ENCODE peak calls at places on chromosomes 6 and 20, in seven cellular contexts. E is ovary, N is fibroblast of mammary gland, C is Calu3, I is AG04450, F is neural crest cell, G is MM.1S. J is an unnamed sample.

GRCh38 chr6:19988555-19988954 is 151.4 kb downstream of the ID4 start:
- DNase-seq in E (no peak), N (peak; percentile 15), C (peak; percentile 17), I (no peak), F (no peak), G (peak; percentile 28), J (no peak)

GRCh38 chr6:148866657-148867268 is 119.9 kb downstream of the UST start:
- DNase-seq in E (no peak), N (no peak), C (no peak), I (no peak), F (no peak), G (no peak), J (peak; percentile 73)

GRCh38 chr20:3896302-3896701 is 7.1 kb downstream of the PANK2 start:
- DNase-seq in E (no peak), N (peak; percentile 75), C (no peak), I (no peak), F (no peak), G (no peak), J (no peak)

GRCh38 chr6:41239467-41240159 is 11.5 kb downstream of the TREML4 start:
- DNase-seq in E (no peak), N (no peak), C (no peak), I (no peak), F (no peak), G (no peak), J (no peak)

GRCh38 chr20:24672886-24673677 is 203.7 kb downstream of the SYNDIG1 start:
- DNase-seq in E (no peak), N (peak; percentile 96), C (no peak), I (peak; percentile 90), F (no peak), G (no peak), J (no peak)

GRCh38 chr6:159679091-159680077 is 13.7 kb downstream of the SOD2 start:
- DNase-seq in E (no peak), N (peak; percentile 52), C (no peak), I (peak; percentile 55), F (no peak), G (no peak), J (no peak)

GRCh38 chr6:47153066-47153755 is 111.1 kb upstream of the ADGRF1 start:
- DNase-seq in E (no peak), N (peak; percentile 51), C (peak; percentile 31), I (no peak), F (no peak), G (no peak), J (no peak)

GRCh38 chr20:16048881-16049280 is 524.4 kb downstream of the KIF16B start:
- DNase-seq in E (no peak), N (no peak), C (no peak), I (no peak), F (no peak), G (no peak), J (no peak)

GRCh38 chr6:169843110-169843509 is 91.7 kb downstream of the ERMARD start:
- DNase-seq in E (no peak), N (no peak), C (no peak), I (no peak), F (no peak), G (no peak), J (no peak)

GRCh38 chr20:50062006-50062838 is 50.7 kb downstream of the UBE2V1 start:
- DNase-seq in E (no peak), N (no peak), C (no peak), I (no peak), F (no peak), G (no peak), J (no peak)

GRCh38 chr6:133697666-133698065 is 191.2 kb upstream of the TCF21 start:
- DNase-seq in E (no peak), N (peak; percentile 66), C (no peak), I (no peak), F (no peak), G (no peak), J (no peak)

GRCh38 chr20:41029150-41029872 is 689 bp downstream of the TOP1 start:
- DNase-seq in E (peak; percentile 37), N (no peak), C (peak; percentile 57), I (no peak), F (peak; percentile 15), G (no peak), J (peak; percentile 62)

GRCh38 chr6:74259931-74260330 is 563.9 kb downstream of the CD109 start:
- DNase-seq in E (no peak), N (no peak), C (no peak), I (no peak), F (no peak), G (no peak), J (no peak)

GRCh38 chr20:24535956-24536730 is 66.7 kb downstream of the SYNDIG1 start:
- DNase-seq in E (no peak), N (peak; percentile 70), C (no peak), I (no peak), F (no peak), G (no peak), J (no peak)

GRCh38 chr6:104625536-104625935 is 234.2 kb downstream of the HACE1 start:
- DNase-seq in E (no peak), N (peak; percentile 25), C (peak; percentile 56), I (no peak), F (no peak), G (no peak), J (no peak)

GRCh38 chr6:155187994-155188706 is 75.7 kb upstream of the CLDN20 start:
- DNase-seq in E (no peak), N (peak; percentile 55), C (no peak), I (no peak), F (no peak), G (no peak), J (no peak)

GRCh38 chr6:140462495-140463311 is 1088.3 kb upstream of the CITED2 start:
- DNase-seq in E (no peak), N (peak; percentile 88), C (peak; percentile 10), I (no peak), F (no peak), G (no peak), J (no peak)

GRCh38 chr20:41509801-41510200 is 108.4 kb downstream of the CHD6 start:
- DNase-seq in E (peak; percentile 18), N (peak; percentile 55), C (no peak), I (no peak), F (no peak), G (no peak), J (no peak)

GRCh38 chr6:90241229-90241873 is 55.3 kb downstream of the BACH2 start:
- DNase-seq in E (no peak), N (no peak), C (no peak), I (no peak), F (no peak), G (no peak), J (no peak)

GRCh38 chr20:32522775-32523612 is 62.1 kb downstream of the NOL4L start:
- DNase-seq in E (no peak), N (no peak), C (no peak), I (no peak), F (no peak), G (no peak), J (no peak)

GRCh38 chr6:32212076-32212760 is 11.6 kb downstream of the NOTCH4 start:
- DNase-seq in E (no peak), N (no peak), C (no peak), I (no peak), F (no peak), G (no peak), J (no peak)

GRCh38 chr20:58241766-58242465 is 13.5 kb upstream of the ANKRD60 start:
- DNase-seq in E (no peak), N (no peak), C (no peak), I (no peak), F (no peak), G (no peak), J (no peak)

GRCh38 chr6:10409766-10410209 is 5.1 kb downstream of the TFAP2A start:
- DNase-seq in E (no peak), N (no peak), C (peak; percentile 9), I (no peak), F (no peak), G (no peak), J (no peak)

GRCh38 chr6:63353282-63353630 is 33.5 kb upstream of the LGSN start:
- DNase-seq in E (no peak), N (no peak), C (no peak), I (no peak), F (no peak), G (no peak), J (no peak)
- TF ChIP-seq CTCF in E (no peak), N (no peak), C (no peak), I (no peak), F (no peak), G (no peak), J (no peak)

DNA sequence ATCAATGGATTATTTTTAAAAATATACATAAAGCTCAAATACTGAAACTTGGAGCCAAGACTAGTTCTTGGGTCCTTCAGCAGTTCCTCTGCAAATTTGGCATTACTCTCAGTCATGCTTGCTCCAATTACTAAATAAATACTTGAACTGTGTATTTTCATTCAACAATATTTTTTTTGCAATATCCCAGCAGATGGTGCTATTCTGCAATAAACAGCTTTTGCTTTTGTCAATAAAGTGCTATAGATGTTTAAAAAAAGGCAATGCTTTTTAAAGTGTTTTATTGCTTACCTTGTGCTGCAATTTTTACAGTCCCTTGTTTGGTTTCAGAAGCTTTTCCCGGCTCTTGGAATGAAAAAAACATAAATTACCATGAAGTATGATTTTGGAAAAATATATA is 243.4 kb downstream of the TRDN start:
- DNase-seq in E (no peak), N (peak; percentile 21), C (no peak), I (no peak), F (no peak), G (peak; percentile 55), J (no peak)
- TF ChIP-seq CTCF in E (no peak), N (peak; percentile 28), C (peak; percentile 16), I (peak; percentile 17), F (peak; percentile 64), G (peak; percentile 38), J (no peak)

GRCh38 chr20:38995536-38996044 is 33.4 kb downstream of the DHX35 start:
- DNase-seq in E (no peak), N (no peak), C (no peak), I (no peak), F (no peak), G (no peak), J (no peak)

GRCh38 chr20:38999217-38999616 is 37.1 kb downstream of the DHX35 start:
- DNase-seq in E (no peak), N (no peak), C (no peak), I (no peak), F (no peak), G (no peak), J (no peak)

GRCh38 chr20:38999965-39000910 is 38.1 kb downstream of the DHX35 start:
- DNase-seq in E (no peak), N (no peak), C (no peak), I (no peak), F (no peak), G (no peak), J (no peak)

GRCh38 chr20:38991814-38992593 is 29.9 kb downstream of the DHX35 start:
- DNase-seq in E (no peak), N (no peak), C (no peak), I (no peak), F (no peak), G (no peak), J (no peak)

GRCh38 chr20:38997622-38998021 is 35.5 kb downstream of the DHX35 start:
- DNase-seq in E (no peak), N (no peak), C (no peak), I (no peak), F (no peak), G (no peak), J (peak; percentile 78)
- TF ChIP-seq CTCF in E (no peak), N (no peak), C (no peak), I (no peak), F (no peak), G (no peak), J (peak; percentile 63)

DNA sequence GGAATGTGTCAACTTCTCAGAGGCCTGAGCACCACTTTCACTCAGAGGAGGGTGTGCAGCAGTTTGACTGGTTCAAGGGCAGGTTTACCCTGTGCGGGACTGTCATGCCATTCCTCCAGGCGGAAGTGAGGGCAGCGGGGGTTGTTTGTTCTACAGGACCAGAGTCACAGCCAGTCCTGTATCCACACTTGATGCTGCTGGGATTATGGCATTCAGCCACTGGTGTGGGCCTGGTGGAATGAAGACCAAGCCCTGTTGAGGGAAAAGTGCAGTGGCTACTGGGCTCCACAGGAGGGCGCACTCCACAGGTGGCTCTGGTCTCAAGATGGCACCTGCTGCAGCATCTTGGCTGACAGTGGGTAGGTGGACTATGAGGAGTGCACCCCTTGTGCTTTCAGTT is 14.8 kb downstream of the SEMG2 start:
- DNase-seq in E (no peak), N (no peak), C (peak; percentile 70), I (no peak), F (no peak), G (no peak), J (no peak)
- TF ChIP-seq CTCF in E (no peak), N (peak; percentile 41), C (peak; percentile 90), I (peak; percentile 26), F (peak; percentile 58), G (peak; percentile 40), J (peak; percentile 44)

J was measured in GM13977.